ENCODE peak calls at places on chromosomes 7 and 10, in seven cellular contexts. S is neural progenitor cell, N is PC-9, E is A673, R is fibroblast of lung, P is hepatocyte, L is GM23248. D is an unnamed sample.

GRCh38 chr7:66952343-66953043 is 31.5 kb downstream of the TMEM248 start:
- DNase-seq in N (peak), R (peak), S (no peak), P (peak), E (no peak), L (peak), D (peak)

GRCh38 chr10:74056081-74056818 is 58.3 kb downstream of the VCL start:
- DNase-seq in R (peak), L (peak), P (no peak), N (peak), S (no peak), E (no peak), D (peak)

GRCh38 chr7:12221414-12221813 is 10.3 kb downstream of the TMEM106B start:
- DNase-seq in N (no peak), E (no peak), P (no peak), R (no peak), L (no peak), S (no peak), D (no peak)

GRCh38 chr7:16564909-16565426 is 38.3 kb downstream of the LRRC72 start:
- DNase-seq in E (peak), R (peak), L (peak), P (peak), S (peak), N (peak), D (peak)

GRCh38 chr7:117916309-117916708 is 43.1 kb upstream of the CTTNBP2 start:
- DNase-seq in N (no peak), E (no peak), L (no peak), R (no peak), P (no peak), S (no peak), D (no peak)

GRCh38 chr10:44294726-44295412 is 90.0 kb downstream of the CXCL12 start:
- DNase-seq in N (no peak), L (no peak), P (no peak), S (no peak), E (no peak), R (no peak), D (no peak)

GRCh38 chr7:150329331-150330106 is 6.2 kb upstream of the ACTR3C start:
- DNase-seq in E (no peak), P (no peak), N (no peak), S (no peak), R (no peak), L (no peak), D (no peak)

GRCh38 chr10:62443866-62444265 is 69.7 kb downstream of the ZNF365 start:
- DNase-seq in R (no peak), E (peak), N (no peak), S (no peak), P (no peak), L (peak), D (no peak)

GRCh38 chr10:84147347-84147746 is 8.0 kb downstream of the GHITM start:
- DNase-seq in L (no peak), R (no peak), N (no peak), S (no peak), P (no peak), E (no peak), D (no peak)

GRCh38 chr7:135573541-135573940 is 15.8 kb downstream of the NUP205 start:
- DNase-seq in R (no peak), S (no peak), L (no peak), P (no peak), N (no peak), E (no peak), D (no peak)

GRCh38 chr10:60944159-60944909 is at the start of gene RHOBTB1:
- DNase-seq in N (peak), S (peak), L (peak), P (peak), E (peak), R (peak), D (peak)

DNA sequence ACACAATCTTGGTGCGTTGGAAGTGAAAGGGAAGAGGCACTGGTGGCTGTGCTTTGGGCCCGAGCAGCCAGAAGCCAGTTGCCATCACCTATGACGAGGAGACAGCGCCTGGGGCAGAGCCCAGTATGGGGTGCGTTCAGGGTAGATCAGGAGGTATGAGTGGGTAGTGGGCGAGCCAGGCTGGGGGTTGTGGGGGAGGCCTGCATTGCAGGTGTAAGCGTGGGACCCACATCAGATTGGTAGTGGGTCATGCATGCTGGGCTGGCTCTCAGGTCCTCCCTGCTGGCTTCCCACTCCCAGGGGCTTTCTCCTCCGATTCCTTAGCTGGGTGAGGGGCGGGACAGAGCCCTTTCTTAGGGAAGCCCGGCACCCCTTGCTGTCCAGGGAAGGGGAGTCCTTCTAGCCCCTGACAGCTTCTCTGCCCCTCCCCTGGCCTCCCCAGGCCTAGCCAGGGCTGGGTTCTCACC is 445 bp upstream of the PVRIG start:
- DNase-seq in N (no peak), E (no peak), P (no peak), S (no peak), L (no peak), R (no peak), D (no peak)
- H3K4me3 ChIP-seq in N (no peak), E (no peak), P (no peak), S (no peak), L (no peak), R (no peak), D (no peak)

DNA sequence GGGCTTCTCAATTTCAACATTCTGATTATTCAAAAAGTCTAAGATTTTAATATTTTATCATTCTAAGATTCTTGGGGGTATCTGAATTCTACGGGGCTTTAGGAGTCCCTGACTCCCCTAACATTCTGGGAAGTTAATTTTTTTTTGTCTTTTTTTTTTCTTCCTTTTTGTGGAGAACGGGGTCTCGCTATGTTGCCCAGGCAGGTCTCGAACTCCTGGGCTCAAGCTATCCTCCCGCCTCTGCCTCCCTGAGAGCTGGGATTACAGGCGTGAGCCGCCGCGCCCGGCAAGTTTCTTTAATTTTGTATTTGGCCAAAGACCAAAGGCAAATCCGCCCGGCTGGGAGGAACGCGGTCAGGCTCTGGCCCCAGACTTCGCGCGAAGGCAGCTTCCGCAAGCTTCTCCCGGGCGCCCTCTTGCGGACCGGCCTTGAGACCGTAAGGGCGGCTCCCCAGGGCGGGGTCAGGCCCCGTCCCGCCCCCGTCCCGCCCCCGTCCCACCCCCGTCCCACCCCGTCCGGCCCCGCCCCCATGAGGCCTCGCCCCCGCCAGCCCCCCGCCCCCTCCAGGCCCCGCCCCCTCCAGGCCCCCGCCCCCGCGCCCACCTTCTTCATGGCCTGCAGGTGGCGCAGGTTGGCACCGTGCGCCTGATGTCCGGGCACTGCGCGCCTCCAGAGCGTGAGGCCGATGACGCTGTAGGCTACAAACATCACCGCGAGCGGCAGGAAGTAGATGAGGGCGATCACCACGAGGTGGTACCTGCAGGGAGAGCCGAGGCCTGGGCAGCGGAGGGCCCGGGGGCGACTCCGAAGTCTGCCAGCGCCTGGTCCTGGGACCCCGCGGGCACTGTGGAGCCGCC is 8.2 kb downstream of the TACR2 start:
- DNase-seq in L (peak), S (peak), E (peak), P (peak), N (peak), R (peak), D (peak)
- H3K27ac ChIP-seq in L (peak), S (no peak), E (peak), P (peak), N (no peak), R (peak), D (peak)

GRCh38 chr7:291302-292092 is 1.5 kb downstream of the FOXL3 start:
- DNase-seq in E (no peak), P (no peak), R (no peak), N (peak), S (no peak), L (no peak), D (peak)

GRCh38 chr7:290554-291301 is 758 bp downstream of the FOXL3 start:
- DNase-seq in P (no peak), R (no peak), L (no peak), E (no peak), N (no peak), S (no peak), D (no peak)

GRCh38 chr7:289756-290553 is at the start of gene FOXL3:
- DNase-seq in L (no peak), P (no peak), R (no peak), N (no peak), E (no peak), S (no peak), D (no peak)

GRCh38 chr7:288671-289101 is 1.3 kb upstream of the FOXL3 start:
- DNase-seq in L (no peak), S (no peak), N (no peak), R (no peak), E (no peak), P (no peak), D (no peak)

GRCh38 chr7:289209-289755 is 688 bp upstream of the FOXL3 start:
- DNase-seq in S (no peak), N (no peak), L (no peak), P (no peak), E (no peak), R (no peak), D (no peak)
- TF ChIP-seq EZH2 in S (no peak), N (no peak), L (peak), P (no peak), E (peak), R (peak), D (peak)

GRCh38 chr10:33139191-33139646 is 181.2 kb upstream of the ITGB1 start:
- DNase-seq in L (no peak), N (no peak), R (no peak), E (no peak), P (no peak), S (no peak), D (no peak)
- H3K4me3 ChIP-seq in L (no peak), N (no peak), R (no peak), E (no peak), P (no peak), S (no peak), D (no peak)

DNA sequence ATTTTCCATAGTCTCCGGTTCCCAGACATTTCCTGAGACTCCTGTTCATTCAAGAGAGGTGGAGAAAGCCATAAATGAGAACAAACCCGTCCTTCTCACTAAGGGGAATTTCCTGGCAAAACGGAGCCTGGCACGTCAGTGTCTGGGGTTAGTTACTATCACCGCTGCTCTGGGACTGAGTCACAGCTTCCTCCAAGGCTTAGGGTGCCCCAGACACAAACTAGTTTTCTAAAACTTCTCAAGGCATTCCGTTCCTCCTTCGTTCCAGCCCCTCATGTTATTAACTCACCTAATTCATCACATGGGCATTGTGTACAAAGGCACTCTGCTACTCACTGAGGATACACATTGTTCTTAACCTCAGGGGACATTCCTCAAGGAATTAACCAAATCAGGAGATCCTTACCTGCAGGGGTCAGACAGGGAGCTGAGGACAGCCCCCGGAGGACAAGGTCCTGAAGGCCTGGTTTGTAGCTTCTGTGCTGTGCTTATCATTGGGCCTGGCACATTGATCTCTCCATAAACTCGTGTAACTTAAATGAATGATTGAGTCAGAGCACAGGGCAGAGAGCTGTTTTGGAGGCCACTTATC is 103.0 kb upstream of the KLF6 start:
- DNase-seq in E (no peak), L (peak), N (peak), R (peak), S (peak), P (peak), D (peak)
- H3K27ac ChIP-seq in E (no peak), L (peak), N (peak), R (peak), S (peak), P (peak), D (peak)

GRCh38 chr7:27154901-27155815 is 1.3 kb downstream of the HOXA7 start:
- DNase-seq in R (no peak), L (peak), N (no peak), P (no peak), E (no peak), S (no peak), D (no peak)

GRCh38 chr7:27156508-27156898 is at the start of gene HOXA7:
- DNase-seq in R (peak), P (no peak), E (peak), S (peak), L (peak), N (no peak), D (no peak)

GRCh38 chr7:27156901-27157716 is 634 bp upstream of the HOXA7 start:
- DNase-seq in N (no peak), P (no peak), L (peak), E (no peak), R (no peak), S (no peak), D (no peak)

GRCh38 chr7:27154369-27154768 is 2.0 kb upstream of the HOXA3 start:
- DNase-seq in E (no peak), S (no peak), R (no peak), L (no peak), N (no peak), P (no peak), D (no peak)

GRCh38 chr7:27155816-27156507 is 513 bp downstream of the HOXA7 start:
- DNase-seq in N (no peak), P (no peak), E (no peak), L (peak), R (peak), S (peak), D (no peak)
- TF ChIP-seq EZH2 in N (no peak), P (peak), E (peak), L (no peak), R (no peak), S (peak), D (peak)

D was measured in astrocyte.